ENCODE peak calls at places on chromosomes 5 and 9, in nine cellular contexts. One of them, this sample, is unnamed.

GRCh38 chr9:82127993-82128710 is 139.6 kb downstream of the SPATA31D1 start:
- DNase-seq in ovary: no peak
- DNase-seq in neural crest cell: no peak
- DNase-seq in spleen: no peak
- DNase-seq in CD8-positive, alpha-beta T cell: no peak
- DNase-seq in tibial nerve: no peak
- DNase-seq in Calu3: no peak
- DNase-seq in mammary epithelial cell: no peak
- DNase-seq in uterus: no peak
- DNase-seq in this sample: no peak

GRCh38 chr5:14178091-14178490 is 34.9 kb downstream of the TRIO start:
- DNase-seq in ovary: no peak
- DNase-seq in neural crest cell: no peak
- DNase-seq in spleen: no peak
- DNase-seq in CD8-positive, alpha-beta T cell: no peak
- DNase-seq in tibial nerve: no peak
- DNase-seq in Calu3: no peak
- DNase-seq in mammary epithelial cell: no peak
- DNase-seq in uterus: no peak
- DNase-seq in this sample: no peak

GRCh38 chr5:5217371-5217770 is 77.2 kb downstream of the ADAMTS16 start:
- DNase-seq in ovary: no peak
- DNase-seq in neural crest cell: no peak
- DNase-seq in spleen: no peak
- DNase-seq in CD8-positive, alpha-beta T cell: no peak
- DNase-seq in tibial nerve: no peak
- DNase-seq in Calu3: no peak
- DNase-seq in mammary epithelial cell: no peak
- DNase-seq in uterus: no peak
- DNase-seq in this sample: no peak

GRCh38 chr5:11050596-11051304 is 289.7 kb upstream of the DAP start:
- DNase-seq in ovary: no peak
- DNase-seq in neural crest cell: no peak
- DNase-seq in spleen: no peak
- DNase-seq in CD8-positive, alpha-beta T cell: no peak
- DNase-seq in tibial nerve: no peak
- DNase-seq in Calu3: no peak
- DNase-seq in mammary epithelial cell: peak
- DNase-seq in uterus: no peak
- DNase-seq in this sample: no peak

GRCh38 chr9:81028504-81028903 is 660.8 kb downstream of the TLE1 start:
- DNase-seq in ovary: no peak
- DNase-seq in neural crest cell: no peak
- DNase-seq in spleen: no peak
- DNase-seq in CD8-positive, alpha-beta T cell: no peak
- DNase-seq in tibial nerve: no peak
- DNase-seq in Calu3: peak
- DNase-seq in mammary epithelial cell: peak
- DNase-seq in uterus: no peak
- DNase-seq in this sample: no peak

GRCh38 chr9:36486454-36486932 is 86.2 kb upstream of the MELK start:
- DNase-seq in ovary: no peak
- DNase-seq in neural crest cell: peak
- DNase-seq in spleen: no peak
- DNase-seq in CD8-positive, alpha-beta T cell: no peak
- DNase-seq in tibial nerve: no peak
- DNase-seq in Calu3: no peak
- DNase-seq in mammary epithelial cell: peak
- DNase-seq in uterus: no peak
- DNase-seq in this sample: no peak

GRCh38 chr5:92504346-92504745 is 1076.7 kb downstream of the NR2F1-AS1 start:
- DNase-seq in ovary: no peak
- DNase-seq in neural crest cell: no peak
- DNase-seq in spleen: no peak
- DNase-seq in CD8-positive, alpha-beta T cell: no peak
- DNase-seq in tibial nerve: no peak
- DNase-seq in Calu3: peak
- DNase-seq in mammary epithelial cell: peak
- DNase-seq in uterus: no peak
- DNase-seq in this sample: no peak

GRCh38 chr5:94945656-94946055 is 327.2 kb downstream of the SLF1 start:
- DNase-seq in ovary: no peak
- DNase-seq in neural crest cell: no peak
- DNase-seq in spleen: peak
- DNase-seq in CD8-positive, alpha-beta T cell: no peak
- DNase-seq in tibial nerve: peak
- DNase-seq in Calu3: no peak
- DNase-seq in mammary epithelial cell: no peak
- DNase-seq in uterus: no peak
- DNase-seq in this sample: no peak

GRCh38 chr9:136107155-136107952 is 11.3 kb downstream of the TMEM250 start:
- DNase-seq in ovary: no peak
- DNase-seq in neural crest cell: no peak
- DNase-seq in spleen: peak
- DNase-seq in CD8-positive, alpha-beta T cell: peak
- DNase-seq in tibial nerve: no peak
- DNase-seq in Calu3: no peak
- DNase-seq in mammary epithelial cell: no peak
- DNase-seq in uterus: no peak
- DNase-seq in this sample: no peak

GRCh38 chr9:108444400-108445358 is 411.1 kb downstream of the ACTL7B start:
- DNase-seq in ovary: no peak
- DNase-seq in neural crest cell: no peak
- DNase-seq in spleen: no peak
- DNase-seq in CD8-positive, alpha-beta T cell: no peak
- DNase-seq in tibial nerve: no peak
- DNase-seq in Calu3: peak
- DNase-seq in mammary epithelial cell: peak
- DNase-seq in uterus: peak
- DNase-seq in this sample: peak

GRCh38 chr5:174218162-174218561 is 172.7 kb downstream of the NSG2 start:
- DNase-seq in ovary: no peak
- DNase-seq in neural crest cell: no peak
- DNase-seq in spleen: no peak
- DNase-seq in CD8-positive, alpha-beta T cell: no peak
- DNase-seq in tibial nerve: no peak
- DNase-seq in Calu3: no peak
- DNase-seq in mammary epithelial cell: no peak
- DNase-seq in uterus: no peak
- DNase-seq in this sample: no peak

GRCh38 chr5:174221454-174221853 is 175.9 kb downstream of the NSG2 start:
- DNase-seq in ovary: no peak
- DNase-seq in neural crest cell: no peak
- DNase-seq in spleen: no peak
- DNase-seq in CD8-positive, alpha-beta T cell: no peak
- DNase-seq in tibial nerve: no peak
- DNase-seq in Calu3: no peak
- DNase-seq in mammary epithelial cell: no peak
- DNase-seq in uterus: no peak
- DNase-seq in this sample: no peak

GRCh38 chr5:174222891-174223290 is 177.4 kb downstream of the NSG2 start:
- DNase-seq in ovary: no peak
- DNase-seq in neural crest cell: no peak
- DNase-seq in spleen: no peak
- DNase-seq in CD8-positive, alpha-beta T cell: no peak
- DNase-seq in tibial nerve: no peak
- DNase-seq in Calu3: no peak
- DNase-seq in mammary epithelial cell: no peak
- DNase-seq in uterus: no peak
- DNase-seq in this sample: no peak

GRCh38 chr5:174223355-174223754 is 177.8 kb downstream of the NSG2 start:
- DNase-seq in ovary: no peak
- DNase-seq in neural crest cell: no peak
- DNase-seq in spleen: no peak
- DNase-seq in CD8-positive, alpha-beta T cell: no peak
- DNase-seq in tibial nerve: no peak
- DNase-seq in Calu3: no peak
- DNase-seq in mammary epithelial cell: no peak
- DNase-seq in uterus: no peak
- DNase-seq in this sample: no peak

DNA sequence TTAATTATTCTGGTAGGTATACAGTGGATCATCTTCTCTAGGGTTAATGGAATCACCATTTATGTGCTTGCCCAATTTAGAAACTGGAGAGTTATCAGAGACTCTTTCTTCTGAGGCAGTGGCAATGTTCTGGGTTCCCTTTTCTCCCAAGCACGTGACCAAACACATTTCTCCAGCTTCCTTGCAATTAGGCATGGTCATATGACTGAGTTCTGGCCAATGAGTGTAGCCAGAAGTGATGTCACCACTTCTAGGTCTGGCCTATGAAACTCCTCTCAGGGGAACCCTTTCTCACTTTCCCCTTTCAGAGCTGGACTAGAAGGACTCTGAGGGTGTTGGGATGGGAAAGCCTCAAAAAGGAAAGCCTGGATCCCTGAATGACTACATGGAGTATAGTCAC is 172.0 kb downstream of the NSG2 start:
- DNase-seq in ovary: no peak
- DNase-seq in neural crest cell: no peak
- DNase-seq in spleen: no peak
- DNase-seq in CD8-positive, alpha-beta T cell: no peak
- DNase-seq in tibial nerve: no peak
- DNase-seq in Calu3: no peak
- DNase-seq in mammary epithelial cell: no peak
- DNase-seq in uterus: no peak
- DNase-seq in this sample: no peak
- TF ChIP-seq CTCF in ovary: no peak
- TF ChIP-seq CTCF in neural crest cell: no peak
- TF ChIP-seq CTCF in spleen: no peak
- TF ChIP-seq CTCF in CD8-positive, alpha-beta T cell: no peak
- TF ChIP-seq CTCF in tibial nerve: no peak
- TF ChIP-seq CTCF in Calu3: no peak
- TF ChIP-seq CTCF in mammary epithelial cell: no peak
- TF ChIP-seq CTCF in uterus: no peak
- TF ChIP-seq CTCF in this sample: no peak

DNA sequence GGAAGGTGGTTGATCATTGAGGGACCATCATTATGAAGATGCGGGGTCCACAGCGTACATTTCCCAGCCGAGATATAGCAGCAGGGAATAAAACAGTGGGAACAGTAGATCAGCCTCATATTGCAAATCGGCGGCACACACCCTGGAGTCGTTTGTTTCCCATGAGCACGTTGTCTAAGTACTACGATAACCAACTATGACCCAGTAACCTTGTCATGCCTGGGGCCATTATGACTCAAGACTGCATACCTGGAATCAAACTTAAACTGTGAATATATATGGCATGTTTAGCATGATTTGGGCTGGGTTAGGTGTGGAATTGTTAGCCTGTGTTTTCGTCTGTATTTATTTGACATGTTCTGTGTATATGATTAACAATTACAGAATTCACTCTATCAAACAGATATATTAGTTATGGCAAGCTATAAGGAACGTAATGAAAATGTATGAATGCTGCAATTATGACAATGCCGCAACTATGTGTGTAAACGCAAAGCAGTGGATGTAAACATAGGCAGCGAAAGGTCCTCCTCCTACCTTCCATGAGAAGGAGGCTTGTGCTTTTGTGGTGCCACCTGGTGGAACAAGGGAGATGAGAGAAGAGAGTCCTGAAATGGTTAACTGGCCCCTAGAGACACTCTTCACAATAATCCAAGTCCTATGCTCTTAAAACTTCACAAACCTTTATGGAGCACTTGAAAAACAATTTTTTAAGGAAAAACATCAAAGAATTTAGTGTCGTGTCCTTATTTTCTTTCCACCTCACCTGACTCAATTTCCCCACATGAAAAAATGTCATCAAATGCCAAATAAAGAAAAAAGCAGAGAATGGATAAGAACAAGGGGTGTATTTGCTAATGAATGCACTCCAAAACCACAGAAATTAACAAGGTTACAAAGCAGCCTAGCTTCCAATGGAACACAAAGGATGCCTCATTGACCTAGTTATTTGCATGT is 47.1 kb downstream of the SEMA5A start:
- DNase-seq in ovary: no peak
- DNase-seq in neural crest cell: no peak
- DNase-seq in spleen: no peak
- DNase-seq in CD8-positive, alpha-beta T cell: no peak
- DNase-seq in tibial nerve: no peak
- DNase-seq in Calu3: no peak
- DNase-seq in mammary epithelial cell: peak
- DNase-seq in uterus: no peak
- DNase-seq in this sample: no peak
- TF ChIP-seq CTCF in ovary: no peak
- TF ChIP-seq CTCF in neural crest cell: peak
- TF ChIP-seq CTCF in spleen: no peak
- TF ChIP-seq CTCF in CD8-positive, alpha-beta T cell: no peak
- TF ChIP-seq CTCF in tibial nerve: no peak
- TF ChIP-seq CTCF in Calu3: no peak
- TF ChIP-seq CTCF in mammary epithelial cell: peak
- TF ChIP-seq CTCF in uterus: no peak
- TF ChIP-seq CTCF in this sample: no peak

DNA sequence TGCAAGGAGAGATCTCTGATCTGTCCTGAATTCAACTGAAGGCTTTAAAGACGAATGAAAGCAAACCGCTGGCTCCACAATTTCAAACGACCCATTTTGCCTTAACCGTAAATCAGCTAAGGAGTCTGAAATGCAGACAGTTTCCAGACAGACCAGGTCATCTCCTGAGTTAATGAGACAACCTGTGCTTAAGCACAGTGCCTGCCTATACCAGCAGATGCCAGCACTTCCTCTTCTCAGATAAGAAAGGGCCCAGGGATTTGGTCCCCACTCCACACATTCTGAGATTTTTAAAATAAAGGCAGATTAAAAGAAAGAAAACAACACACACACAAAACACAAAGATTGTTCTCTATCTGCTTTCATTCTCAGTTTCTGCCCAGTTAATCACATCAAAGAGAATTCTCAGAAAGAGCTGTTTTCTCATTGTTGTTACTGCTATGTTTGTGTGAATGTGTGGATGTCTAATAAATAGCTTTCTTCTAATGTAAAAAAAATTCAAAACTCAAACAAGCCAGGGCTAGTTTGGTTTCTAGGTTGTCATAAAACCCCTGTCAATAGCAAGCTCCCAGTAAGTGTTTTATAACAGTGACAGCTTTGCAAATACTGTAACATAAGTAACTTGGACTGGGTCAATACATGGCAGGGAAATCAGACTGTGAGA is 157.7 kb upstream of the SLC24A2 start:
- DNase-seq in ovary: no peak
- DNase-seq in neural crest cell: no peak
- DNase-seq in spleen: no peak
- DNase-seq in CD8-positive, alpha-beta T cell: no peak
- DNase-seq in tibial nerve: no peak
- DNase-seq in Calu3: no peak
- DNase-seq in mammary epithelial cell: peak
- DNase-seq in uterus: no peak
- DNase-seq in this sample: no peak
- TF ChIP-seq CTCF in ovary: no peak
- TF ChIP-seq CTCF in neural crest cell: peak
- TF ChIP-seq CTCF in spleen: peak
- TF ChIP-seq CTCF in CD8-positive, alpha-beta T cell: no peak
- TF ChIP-seq CTCF in tibial nerve: no peak
- TF ChIP-seq CTCF in Calu3: no peak
- TF ChIP-seq CTCF in mammary epithelial cell: peak
- TF ChIP-seq CTCF in uterus: no peak
- TF ChIP-seq CTCF in this sample: no peak

DNA sequence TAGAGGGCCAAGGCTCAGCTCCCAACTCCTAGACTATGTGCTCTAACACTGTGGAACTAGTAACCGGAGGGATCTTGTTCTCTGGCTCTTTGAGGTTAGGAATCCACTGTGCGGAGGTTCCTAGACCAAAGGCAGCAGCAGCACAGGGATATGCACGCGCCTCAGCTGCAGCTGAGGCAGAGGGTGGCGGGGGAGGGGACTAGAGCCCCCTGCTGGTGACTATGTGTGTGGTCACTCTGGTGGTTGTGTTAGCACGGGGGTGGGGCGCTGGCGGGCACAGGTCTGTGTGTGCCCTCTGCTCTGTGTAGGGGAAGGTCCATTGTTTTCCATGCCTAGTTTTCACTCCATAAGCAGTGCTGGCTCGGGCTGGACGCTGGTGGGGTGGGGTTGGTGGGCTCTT is 458.0 kb upstream of the IZUMO3 start:
- DNase-seq in ovary: no peak
- DNase-seq in neural crest cell: no peak
- DNase-seq in spleen: peak
- DNase-seq in CD8-positive, alpha-beta T cell: no peak
- DNase-seq in tibial nerve: no peak
- DNase-seq in Calu3: no peak
- DNase-seq in mammary epithelial cell: no peak
- DNase-seq in uterus: peak
- DNase-seq in this sample: no peak
- TF ChIP-seq CTCF in ovary: no peak
- TF ChIP-seq CTCF in neural crest cell: peak
- TF ChIP-seq CTCF in spleen: no peak
- TF ChIP-seq CTCF in CD8-positive, alpha-beta T cell: no peak
- TF ChIP-seq CTCF in tibial nerve: no peak
- TF ChIP-seq CTCF in Calu3: no peak
- TF ChIP-seq CTCF in mammary epithelial cell: no peak
- TF ChIP-seq CTCF in uterus: no peak
- TF ChIP-seq CTCF in this sample: no peak